ENCODE peak calls at places on chromosomes 3 and 15, in seven cellular contexts. One of them, this sample, is unnamed.

GRCh38 chr3:177367783-177368182 is 170.5 kb upstream of the TBL1XR1 start:
- DNase-seq in H1: no peak
- DNase-seq in IMR-90: no peak
- DNase-seq in trophoblast cell: no peak
- DNase-seq in mesenchymal stem cell: no peak
- DNase-seq in H9: no peak
- DNase-seq in neuronal stem cell: no peak
- DNase-seq in this sample: no peak

GRCh38 chr3:71395927-71396695 is 187.4 kb downstream of the FOXP1 start:
- DNase-seq in H1: no peak
- DNase-seq in IMR-90: peak
- DNase-seq in trophoblast cell: peak
- DNase-seq in mesenchymal stem cell: peak
- DNase-seq in H9: no peak
- DNase-seq in neuronal stem cell: no peak
- DNase-seq in this sample: no peak

GRCh38 chr3:52087728-52088127 is 31.4 kb upstream of the DUSP7 start:
- DNase-seq in H1: no peak
- DNase-seq in IMR-90: no peak
- DNase-seq in trophoblast cell: no peak
- DNase-seq in mesenchymal stem cell: no peak
- DNase-seq in H9: no peak
- DNase-seq in neuronal stem cell: no peak
- DNase-seq in this sample: no peak

GRCh38 chr3:138082085-138082991 is 33.1 kb downstream of the DZIP1L start:
- DNase-seq in H1: no peak
- DNase-seq in IMR-90: peak
- DNase-seq in trophoblast cell: peak
- DNase-seq in mesenchymal stem cell: peak
- DNase-seq in H9: no peak
- DNase-seq in neuronal stem cell: no peak
- DNase-seq in this sample: peak

GRCh38 chr15:40084657-40085056 is 24.0 kb downstream of the BMF start:
- DNase-seq in H1: no peak
- DNase-seq in IMR-90: no peak
- DNase-seq in trophoblast cell: no peak
- DNase-seq in mesenchymal stem cell: no peak
- DNase-seq in H9: no peak
- DNase-seq in neuronal stem cell: no peak
- DNase-seq in this sample: no peak

GRCh38 chr15:40090774-40091455 is 17.8 kb downstream of the BMF start:
- DNase-seq in H1: no peak
- DNase-seq in IMR-90: no peak
- DNase-seq in trophoblast cell: no peak
- DNase-seq in mesenchymal stem cell: no peak
- DNase-seq in H9: no peak
- DNase-seq in neuronal stem cell: no peak
- DNase-seq in this sample: no peak

GRCh38 chr3:187684880-187685279 is 14.7 kb upstream of the SST start:
- DNase-seq in H1: no peak
- DNase-seq in IMR-90: peak
- DNase-seq in trophoblast cell: peak
- DNase-seq in mesenchymal stem cell: peak
- DNase-seq in H9: no peak
- DNase-seq in neuronal stem cell: no peak
- DNase-seq in this sample: no peak

GRCh38 chr3:68060186-68060585 is 405.8 kb upstream of the SUCLG2 start:
- DNase-seq in H1: no peak
- DNase-seq in IMR-90: no peak
- DNase-seq in trophoblast cell: peak
- DNase-seq in mesenchymal stem cell: no peak
- DNase-seq in H9: no peak
- DNase-seq in neuronal stem cell: no peak
- DNase-seq in this sample: peak

GRCh38 chr15:96321422-96322391 is 8.8 kb upstream of the NR2F2 start:
- DNase-seq in H1: peak
- DNase-seq in IMR-90: peak
- DNase-seq in trophoblast cell: no peak
- DNase-seq in mesenchymal stem cell: peak
- DNase-seq in H9: peak
- DNase-seq in neuronal stem cell: peak
- DNase-seq in this sample: peak

GRCh38 chr15:63601727-63602185 is 4.6 kb downstream of the FBXL22 start:
- DNase-seq in H1: no peak
- DNase-seq in IMR-90: no peak
- DNase-seq in trophoblast cell: peak
- DNase-seq in mesenchymal stem cell: no peak
- DNase-seq in H9: no peak
- DNase-seq in neuronal stem cell: no peak
- DNase-seq in this sample: no peak

GRCh38 chr3:13370609-13371008 is 49.5 kb downstream of the NUP210 start:
- DNase-seq in H1: no peak
- DNase-seq in IMR-90: no peak
- DNase-seq in trophoblast cell: no peak
- DNase-seq in mesenchymal stem cell: no peak
- DNase-seq in H9: no peak
- DNase-seq in neuronal stem cell: no peak
- DNase-seq in this sample: no peak

GRCh38 chr15:74497584-74497983 is 36.6 kb upstream of the UBL7 start:
- DNase-seq in H1: no peak
- DNase-seq in IMR-90: no peak
- DNase-seq in trophoblast cell: peak
- DNase-seq in mesenchymal stem cell: no peak
- DNase-seq in H9: no peak
- DNase-seq in neuronal stem cell: no peak
- DNase-seq in this sample: no peak

GRCh38 chr15:35514759-35515158 is 31.2 kb downstream of the DPH6 start:
- DNase-seq in H1: no peak
- DNase-seq in IMR-90: peak
- DNase-seq in trophoblast cell: peak
- DNase-seq in mesenchymal stem cell: no peak
- DNase-seq in H9: no peak
- DNase-seq in neuronal stem cell: no peak
- DNase-seq in this sample: no peak

GRCh38 chr3:112111785-112112402 is 21.2 kb downstream of the GCSAM start:
- DNase-seq in H1: no peak
- DNase-seq in IMR-90: peak
- DNase-seq in trophoblast cell: peak
- DNase-seq in mesenchymal stem cell: peak
- DNase-seq in H9: peak
- DNase-seq in neuronal stem cell: peak
- DNase-seq in this sample: peak

GRCh38 chr3:47578691-47579632 is at the start of gene CSPG5:
- DNase-seq in H1: peak
- DNase-seq in IMR-90: no peak
- DNase-seq in trophoblast cell: peak
- DNase-seq in mesenchymal stem cell: peak
- DNase-seq in H9: peak
- DNase-seq in neuronal stem cell: peak
- DNase-seq in this sample: no peak

GRCh38 chr3:129485681-129486056 is 42.8 kb upstream of the RHO start:
- DNase-seq in H1: no peak
- DNase-seq in IMR-90: peak
- DNase-seq in trophoblast cell: peak
- DNase-seq in mesenchymal stem cell: peak
- DNase-seq in H9: no peak
- DNase-seq in neuronal stem cell: no peak
- DNase-seq in this sample: peak

GRCh38 chr15:96344120-96344705 is 13.7 kb downstream of the NR2F2 start:
- DNase-seq in H1: peak
- DNase-seq in IMR-90: no peak
- DNase-seq in trophoblast cell: no peak
- DNase-seq in mesenchymal stem cell: no peak
- DNase-seq in H9: no peak
- DNase-seq in neuronal stem cell: no peak
- DNase-seq in this sample: no peak

GRCh38 chr3:182180646-182181385 is 469.1 kb downstream of the SOX2 start:
- DNase-seq in H1: no peak
- DNase-seq in IMR-90: no peak
- DNase-seq in trophoblast cell: peak
- DNase-seq in mesenchymal stem cell: no peak
- DNase-seq in H9: no peak
- DNase-seq in neuronal stem cell: peak
- DNase-seq in this sample: peak

DNA sequence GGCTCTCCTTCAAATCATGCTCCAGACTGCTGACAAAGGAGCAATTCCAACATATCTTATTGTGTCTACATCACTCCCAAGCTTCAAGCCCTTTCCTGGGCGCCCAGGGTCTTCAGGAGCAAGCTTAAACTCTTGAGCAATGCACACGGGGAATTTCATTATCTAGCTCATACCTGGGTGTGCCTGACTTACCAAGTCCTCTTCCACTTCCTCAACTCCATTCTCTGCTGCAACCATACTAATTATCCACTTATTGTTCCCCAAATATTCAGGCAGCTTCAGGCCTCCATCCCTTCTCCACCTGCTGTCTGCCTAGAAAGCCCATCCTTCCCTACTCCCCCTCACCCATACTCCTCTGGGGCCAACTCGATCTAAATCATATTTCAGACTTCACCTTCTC is 50.7 kb downstream of the B3GNT5 start:
- DNase-seq in H1: no peak
- DNase-seq in IMR-90: no peak
- DNase-seq in trophoblast cell: no peak
- DNase-seq in mesenchymal stem cell: no peak
- DNase-seq in H9: no peak
- DNase-seq in neuronal stem cell: no peak
- DNase-seq in this sample: no peak
- H3K18ac ChIP-seq in H1: no peak
- H3K18ac ChIP-seq in IMR-90: no peak
- H3K18ac ChIP-seq in trophoblast cell: no peak
- H3K18ac ChIP-seq in mesenchymal stem cell: no peak
- H3K18ac ChIP-seq in H9: no peak
- H3K18ac ChIP-seq in neuronal stem cell: no peak
- H3K18ac ChIP-seq in this sample: no peak

DNA sequence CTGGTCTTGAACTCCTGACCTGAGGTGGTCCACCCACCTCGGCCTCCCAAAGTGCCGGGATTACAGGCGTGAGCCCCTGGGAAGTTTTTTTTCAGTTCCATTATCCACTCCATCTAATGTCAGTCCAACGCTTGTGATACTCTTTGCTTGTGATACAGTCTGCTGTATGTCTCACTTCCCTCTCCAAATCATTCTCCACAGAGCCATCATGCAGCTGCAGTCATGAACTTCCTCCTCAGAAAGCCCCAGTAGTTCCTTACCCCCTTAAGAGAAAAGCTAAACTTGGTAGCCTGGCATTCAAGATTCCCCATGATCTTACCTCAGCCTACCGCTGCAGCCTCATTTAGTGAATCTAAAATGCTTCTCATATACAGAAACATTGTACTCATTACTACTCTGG is 2.3 kb downstream of the ARPC4 start:
- DNase-seq in H1: no peak
- DNase-seq in IMR-90: no peak
- DNase-seq in trophoblast cell: no peak
- DNase-seq in mesenchymal stem cell: no peak
- DNase-seq in H9: no peak
- DNase-seq in neuronal stem cell: no peak
- DNase-seq in this sample: no peak
- H3K18ac ChIP-seq in H1: no peak
- H3K18ac ChIP-seq in IMR-90: no peak
- H3K18ac ChIP-seq in trophoblast cell: no peak
- H3K18ac ChIP-seq in mesenchymal stem cell: no peak
- H3K18ac ChIP-seq in H9: no peak
- H3K18ac ChIP-seq in neuronal stem cell: no peak
- H3K18ac ChIP-seq in this sample: no peak

DNA sequence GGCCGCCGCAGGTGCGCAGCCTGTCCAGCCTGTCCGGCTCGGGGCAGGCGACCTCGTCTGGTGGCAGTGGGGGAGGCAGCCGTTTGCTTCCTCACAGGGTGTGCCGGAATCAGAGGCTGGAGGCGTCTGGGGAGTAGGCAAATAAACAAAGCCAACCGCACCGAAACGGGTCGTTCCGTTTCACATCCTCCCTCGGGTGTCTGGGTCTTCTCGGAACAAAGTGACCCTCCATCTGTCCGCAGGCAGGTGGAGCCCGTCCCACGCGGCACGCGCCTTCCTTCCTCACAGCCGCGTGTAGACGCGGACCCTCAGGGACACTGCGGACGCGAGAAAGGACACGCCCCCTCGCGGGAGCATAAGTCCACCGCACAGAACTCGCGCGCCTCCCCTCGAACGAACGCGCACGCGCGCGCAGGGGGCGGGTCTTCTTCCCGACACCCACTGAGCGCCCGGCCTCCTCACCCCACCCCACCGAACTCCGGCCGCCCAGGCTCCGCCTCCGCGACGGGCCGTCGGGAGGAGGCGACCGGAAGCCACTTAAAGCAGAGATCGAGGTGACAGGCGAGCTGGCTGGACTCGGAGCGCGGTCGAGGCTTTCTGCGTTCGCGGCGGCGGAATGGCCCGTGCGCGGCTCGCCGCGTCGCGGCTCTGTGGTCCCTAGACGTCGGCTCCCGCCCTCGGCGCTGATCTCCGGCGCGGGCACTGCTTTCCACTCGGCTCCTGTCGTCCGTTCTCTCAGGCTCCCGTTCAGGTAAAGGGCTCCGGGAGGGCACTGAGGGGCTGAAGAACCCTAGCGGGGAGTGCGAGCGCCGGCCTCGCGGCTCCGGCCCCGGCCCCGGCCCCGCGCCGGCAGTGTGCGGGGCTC is at the start of gene TIPARP:
- DNase-seq in H1: peak
- DNase-seq in IMR-90: peak
- DNase-seq in trophoblast cell: peak
- DNase-seq in mesenchymal stem cell: peak
- DNase-seq in H9: peak
- DNase-seq in neuronal stem cell: peak
- DNase-seq in this sample: peak
- H3K18ac ChIP-seq in H1: peak
- H3K18ac ChIP-seq in IMR-90: peak
- H3K18ac ChIP-seq in trophoblast cell: peak
- H3K18ac ChIP-seq in mesenchymal stem cell: peak
- H3K18ac ChIP-seq in H9: peak
- H3K18ac ChIP-seq in neuronal stem cell: peak
- H3K18ac ChIP-seq in this sample: peak

GRCh38 chr3:77939726-77940125 is 899.8 kb downstream of the ROBO2 start:
- DNase-seq in H1: no peak
- DNase-seq in IMR-90: no peak
- DNase-seq in trophoblast cell: no peak
- DNase-seq in mesenchymal stem cell: no peak
- DNase-seq in H9: no peak
- DNase-seq in neuronal stem cell: no peak
- DNase-seq in this sample: no peak

GRCh38 chr3:77943598-77943997 is 903.7 kb downstream of the ROBO2 start:
- DNase-seq in H1: no peak
- DNase-seq in IMR-90: no peak
- DNase-seq in trophoblast cell: no peak
- DNase-seq in mesenchymal stem cell: no peak
- DNase-seq in H9: no peak
- DNase-seq in neuronal stem cell: no peak
- DNase-seq in this sample: no peak

GRCh38 chr3:77947671-77948070 is 907.8 kb downstream of the ROBO2 start:
- DNase-seq in H1: no peak
- DNase-seq in IMR-90: no peak
- DNase-seq in trophoblast cell: no peak
- DNase-seq in mesenchymal stem cell: no peak
- DNase-seq in H9: no peak
- DNase-seq in neuronal stem cell: no peak
- DNase-seq in this sample: no peak

DNA sequence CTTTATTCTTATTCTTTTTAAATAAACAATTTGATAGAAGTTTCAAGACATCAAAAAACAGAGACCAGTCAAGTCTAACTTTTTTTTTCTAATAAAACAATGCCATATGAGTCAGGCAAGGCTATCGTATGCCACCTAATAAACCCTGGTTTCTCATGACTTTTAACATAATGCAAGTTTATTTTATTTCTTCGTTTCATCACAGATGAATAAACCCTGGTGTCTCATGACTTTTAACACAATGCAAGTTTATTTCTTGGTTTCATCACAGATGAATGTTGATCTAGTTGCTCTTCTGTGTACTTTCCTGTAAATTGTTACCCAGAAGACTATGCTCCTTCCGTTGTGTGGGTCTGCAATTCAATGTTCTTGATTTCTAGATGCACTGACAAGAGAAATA is 905.4 kb downstream of the ROBO2 start:
- DNase-seq in H1: no peak
- DNase-seq in IMR-90: no peak
- DNase-seq in trophoblast cell: no peak
- DNase-seq in mesenchymal stem cell: no peak
- DNase-seq in H9: no peak
- DNase-seq in neuronal stem cell: no peak
- DNase-seq in this sample: no peak
- H3K18ac ChIP-seq in H1: no peak
- H3K18ac ChIP-seq in IMR-90: no peak
- H3K18ac ChIP-seq in trophoblast cell: no peak
- H3K18ac ChIP-seq in mesenchymal stem cell: no peak
- H3K18ac ChIP-seq in H9: no peak
- H3K18ac ChIP-seq in neuronal stem cell: no peak
- H3K18ac ChIP-seq in this sample: no peak